ENCODE peak calls at places on chromosomes 6 and 20, in ten cellular contexts. One of them, this sample, is unnamed.
A peak's percentile ranks its signal among the peaks of the same experiment; 100 is the strongest.

GRCh38 chr6:157614026-157614484 is 209.0 kb upstream of the SNX9 start:
- DNase-seq in spleen: no peak
- DNase-seq in vagina: no peak
- DNase-seq in K562: no peak
- DNase-seq in HepG2: peak; percentile 41
- DNase-seq in stomach: no peak
- DNase-seq in sigmoid colon: no peak
- DNase-seq in endothelial cell of umbilical vein: no peak
- DNase-seq in breast epithelium: no peak
- DNase-seq in transverse colon: peak; percentile 35
- DNase-seq in this sample: no peak

GRCh38 chr20:13265941-13266340 is 44.9 kb downstream of the ISM1 start:
- DNase-seq in spleen: no peak
- DNase-seq in endothelial cell of umbilical vein: no peak
- DNase-seq in breast epithelium: no peak
- DNase-seq in K562: no peak
- DNase-seq in stomach: no peak
- DNase-seq in transverse colon: no peak
- DNase-seq in sigmoid colon: no peak
- DNase-seq in vagina: no peak
- DNase-seq in HepG2: no peak
- DNase-seq in this sample: no peak

GRCh38 chr6:5080574-5080973 is 4.6 kb upstream of the PPP1R3G start:
- DNase-seq in vagina: no peak
- DNase-seq in sigmoid colon: no peak
- DNase-seq in K562: no peak
- DNase-seq in spleen: no peak
- DNase-seq in stomach: no peak
- DNase-seq in transverse colon: no peak
- DNase-seq in breast epithelium: no peak
- DNase-seq in HepG2: peak; percentile 80
- DNase-seq in endothelial cell of umbilical vein: no peak
- DNase-seq in this sample: no peak

GRCh38 chr6:80094017-80094416 is 12.5 kb upstream of the BCKDHB start:
- DNase-seq in transverse colon: no peak
- DNase-seq in breast epithelium: no peak
- DNase-seq in stomach: no peak
- DNase-seq in K562: peak; percentile 38
- DNase-seq in vagina: no peak
- DNase-seq in endothelial cell of umbilical vein: peak; percentile 38
- DNase-seq in HepG2: no peak
- DNase-seq in sigmoid colon: no peak
- DNase-seq in spleen: no peak
- DNase-seq in this sample: no peak

GRCh38 chr20:34815636-34816035 is 9.8 kb downstream of the NCOA6 start:
- DNase-seq in stomach: no peak
- DNase-seq in vagina: no peak
- DNase-seq in endothelial cell of umbilical vein: no peak
- DNase-seq in transverse colon: no peak
- DNase-seq in breast epithelium: no peak
- DNase-seq in K562: no peak
- DNase-seq in HepG2: no peak
- DNase-seq in spleen: no peak
- DNase-seq in sigmoid colon: no peak
- DNase-seq in this sample: no peak

GRCh38 chr6:144922120-144922722 is 637.1 kb downstream of the UTRN start:
- DNase-seq in endothelial cell of umbilical vein: no peak
- DNase-seq in stomach: no peak
- DNase-seq in vagina: no peak
- DNase-seq in breast epithelium: no peak
- DNase-seq in transverse colon: no peak
- DNase-seq in K562: no peak
- DNase-seq in sigmoid colon: no peak
- DNase-seq in spleen: no peak
- DNase-seq in HepG2: no peak
- DNase-seq in this sample: peak; percentile 55

GRCh38 chr20:2042400-2042799 is 48.5 kb upstream of the PDYN start:
- DNase-seq in vagina: no peak
- DNase-seq in sigmoid colon: no peak
- DNase-seq in spleen: no peak
- DNase-seq in HepG2: no peak
- DNase-seq in transverse colon: no peak
- DNase-seq in K562: no peak
- DNase-seq in endothelial cell of umbilical vein: no peak
- DNase-seq in breast epithelium: no peak
- DNase-seq in stomach: no peak
- DNase-seq in this sample: no peak

GRCh38 chr20:7087803-7088202 is 320.3 kb downstream of the BMP2 start:
- DNase-seq in sigmoid colon: no peak
- DNase-seq in transverse colon: no peak
- DNase-seq in endothelial cell of umbilical vein: no peak
- DNase-seq in breast epithelium: no peak
- DNase-seq in HepG2: no peak
- DNase-seq in vagina: no peak
- DNase-seq in stomach: no peak
- DNase-seq in K562: no peak
- DNase-seq in spleen: no peak
- DNase-seq in this sample: no peak

GRCh38 chr20:24691901-24692351 is 222.5 kb downstream of the SYNDIG1 start:
- DNase-seq in vagina: peak; percentile 58
- DNase-seq in K562: no peak
- DNase-seq in spleen: peak; percentile 55
- DNase-seq in sigmoid colon: peak; percentile 53
- DNase-seq in transverse colon: no peak
- DNase-seq in breast epithelium: no peak
- DNase-seq in stomach: peak; percentile 17
- DNase-seq in endothelial cell of umbilical vein: no peak
- DNase-seq in HepG2: no peak
- DNase-seq in this sample: peak; percentile 21

GRCh38 chr20:43322851-43323250 is 133.1 kb upstream of the PTPRT start:
- DNase-seq in HepG2: no peak
- DNase-seq in spleen: no peak
- DNase-seq in K562: no peak
- DNase-seq in breast epithelium: no peak
- DNase-seq in endothelial cell of umbilical vein: no peak
- DNase-seq in vagina: no peak
- DNase-seq in sigmoid colon: no peak
- DNase-seq in transverse colon: no peak
- DNase-seq in stomach: no peak
- DNase-seq in this sample: no peak

GRCh38 chr6:118867181-118867580 is 26.8 kb upstream of the ASF1A start:
- DNase-seq in spleen: no peak
- DNase-seq in vagina: no peak
- DNase-seq in endothelial cell of umbilical vein: no peak
- DNase-seq in breast epithelium: no peak
- DNase-seq in stomach: no peak
- DNase-seq in transverse colon: no peak
- DNase-seq in sigmoid colon: no peak
- DNase-seq in K562: no peak
- DNase-seq in HepG2: no peak
- DNase-seq in this sample: no peak
- H3K4me1 ChIP-seq in spleen: peaks cover 12% of the 10 kb centered on the region
- H3K4me1 ChIP-seq in vagina: peaks cover 10% of the 10 kb centered on the region
- H3K4me1 ChIP-seq in endothelial cell of umbilical vein: peaks cover 15% of the 10 kb centered on the region
- H3K4me1 ChIP-seq in breast epithelium: peaks cover 4% of the 10 kb centered on the region
- H3K4me1 ChIP-seq in stomach: peaks cover 11% of the 10 kb centered on the region
- H3K4me1 ChIP-seq in transverse colon: peaks cover 17% of the 10 kb centered on the region
- H3K4me1 ChIP-seq in sigmoid colon: peaks cover 10% of the 10 kb centered on the region
- H3K4me1 ChIP-seq in K562: no peaks in the 10 kb centered on the region
- H3K4me1 ChIP-seq in HepG2: peaks cover 9% of the 10 kb centered on the region
- H3K4me1 ChIP-seq in this sample: no peaks in the 10 kb centered on the region

GRCh38 chr6:151240861-151241642 is 1.3 kb downstream of the AKAP12 start:
- DNase-seq in HepG2: no peak
- DNase-seq in breast epithelium: no peak
- DNase-seq in transverse colon: peak; percentile 28
- DNase-seq in sigmoid colon: peak; percentile 88
- DNase-seq in K562: no peak
- DNase-seq in vagina: no peak
- DNase-seq in spleen: no peak
- DNase-seq in endothelial cell of umbilical vein: peak; percentile 66
- DNase-seq in stomach: peak; percentile 36
- DNase-seq in this sample: no peak
- TF ChIP-seq POLR2AphosphoS5 in HepG2: no peak
- TF ChIP-seq POLR2AphosphoS5 in breast epithelium: peak; percentile 42
- TF ChIP-seq POLR2AphosphoS5 in transverse colon: no peak
- TF ChIP-seq POLR2AphosphoS5 in sigmoid colon: peak; percentile 70
- TF ChIP-seq POLR2AphosphoS5 in K562: no peak
- TF ChIP-seq POLR2AphosphoS5 in vagina: peak; percentile 79
- TF ChIP-seq POLR2AphosphoS5 in spleen: peak; percentile 40
- TF ChIP-seq POLR2AphosphoS5 in endothelial cell of umbilical vein: peak; percentile 57
- TF ChIP-seq POLR2AphosphoS5 in stomach: peak; percentile 58
- TF ChIP-seq POLR2AphosphoS5 in this sample: no peak

GRCh38 chr6:2763876-2764540 is 1.2 kb upstream of the WRNIP1 start:
- DNase-seq in stomach: no peak
- DNase-seq in vagina: no peak
- DNase-seq in transverse colon: no peak
- DNase-seq in K562: no peak
- DNase-seq in sigmoid colon: peak; percentile 72
- DNase-seq in breast epithelium: no peak
- DNase-seq in HepG2: no peak
- DNase-seq in endothelial cell of umbilical vein: no peak
- DNase-seq in spleen: peak; percentile 87
- DNase-seq in this sample: no peak

GRCh38 chr6:2763345-2763841 is 1.8 kb upstream of the WRNIP1 start:
- DNase-seq in K562: no peak
- DNase-seq in vagina: no peak
- DNase-seq in HepG2: no peak
- DNase-seq in spleen: peak; percentile 87
- DNase-seq in endothelial cell of umbilical vein: no peak
- DNase-seq in stomach: no peak
- DNase-seq in sigmoid colon: peak; percentile 69
- DNase-seq in transverse colon: no peak
- DNase-seq in breast epithelium: no peak
- DNase-seq in this sample: no peak

GRCh38 chr6:2765896-2766766 is 938 bp downstream of the WRNIP1 start:
- DNase-seq in vagina: no peak
- DNase-seq in transverse colon: peak; percentile 56
- DNase-seq in spleen: peak; percentile 93
- DNase-seq in breast epithelium: no peak
- DNase-seq in endothelial cell of umbilical vein: peak; percentile 48
- DNase-seq in stomach: peak; percentile 53
- DNase-seq in K562: peak; percentile 68
- DNase-seq in HepG2: no peak
- DNase-seq in sigmoid colon: peak; percentile 76
- DNase-seq in this sample: peak; percentile 77

GRCh38 chr6:2765166-2765895 is at the start of gene WRNIP1:
- DNase-seq in K562: peak; percentile 97
- DNase-seq in breast epithelium: peak; percentile 98
- DNase-seq in transverse colon: peak; percentile 98
- DNase-seq in vagina: peak; percentile 100
- DNase-seq in stomach: peak; percentile 99
- DNase-seq in spleen: peak; percentile 100
- DNase-seq in HepG2: peak; percentile 99
- DNase-seq in sigmoid colon: peak; percentile 100
- DNase-seq in endothelial cell of umbilical vein: peak; percentile 99
- DNase-seq in this sample: peak; percentile 99

GRCh38 chr6:2764610-2765165 is 505 bp upstream of the WRNIP1 start:
- DNase-seq in endothelial cell of umbilical vein: no peak
- DNase-seq in breast epithelium: no peak
- DNase-seq in K562: peak; percentile 60
- DNase-seq in HepG2: peak; percentile 50
- DNase-seq in spleen: peak; percentile 87
- DNase-seq in stomach: no peak
- DNase-seq in sigmoid colon: peak; percentile 75
- DNase-seq in transverse colon: peak; percentile 56
- DNase-seq in vagina: no peak
- DNase-seq in this sample: peak; percentile 76
- H3K4me1 ChIP-seq in endothelial cell of umbilical vein: peaks cover 34% of the 10 kb centered on the region
- H3K4me1 ChIP-seq in breast epithelium: peaks cover 19% of the 10 kb centered on the region
- H3K4me1 ChIP-seq in K562: peaks cover 32% of the 10 kb centered on the region
- H3K4me1 ChIP-seq in HepG2: peaks cover 36% of the 10 kb centered on the region
- H3K4me1 ChIP-seq in spleen: peaks cover 47% of the 10 kb centered on the region
- H3K4me1 ChIP-seq in stomach: peaks cover 19% of the 10 kb centered on the region
- H3K4me1 ChIP-seq in sigmoid colon: peaks cover 34% of the 10 kb centered on the region
- H3K4me1 ChIP-seq in transverse colon: peaks cover 36% of the 10 kb centered on the region
- H3K4me1 ChIP-seq in vagina: peaks cover 39% of the 10 kb centered on the region
- H3K4me1 ChIP-seq in this sample: peaks cover 44% of the 10 kb centered on the region

GRCh38 chr6:43220439-43220951 is 8.8 kb downstream of the DNPH1 start:
- DNase-seq in stomach: no peak
- DNase-seq in breast epithelium: no peak
- DNase-seq in K562: no peak
- DNase-seq in vagina: no peak
- DNase-seq in transverse colon: no peak
- DNase-seq in sigmoid colon: peak; percentile 60
- DNase-seq in HepG2: no peak
- DNase-seq in spleen: no peak
- DNase-seq in endothelial cell of umbilical vein: no peak
- DNase-seq in this sample: no peak

GRCh38 chr6:43221774-43222101 is 7.5 kb downstream of the DNPH1 start:
- DNase-seq in endothelial cell of umbilical vein: no peak
- DNase-seq in HepG2: no peak
- DNase-seq in spleen: no peak
- DNase-seq in K562: no peak
- DNase-seq in sigmoid colon: peak; percentile 49
- DNase-seq in transverse colon: no peak
- DNase-seq in breast epithelium: no peak
- DNase-seq in vagina: no peak
- DNase-seq in stomach: no peak
- DNase-seq in this sample: no peak

GRCh38 chr6:43219814-43220213 is 9.5 kb downstream of the DNPH1 start:
- DNase-seq in K562: peak; percentile 78
- DNase-seq in breast epithelium: no peak
- DNase-seq in endothelial cell of umbilical vein: no peak
- DNase-seq in transverse colon: no peak
- DNase-seq in stomach: no peak
- DNase-seq in spleen: no peak
- DNase-seq in sigmoid colon: no peak
- DNase-seq in HepG2: no peak
- DNase-seq in vagina: no peak
- DNase-seq in this sample: no peak

GRCh38 chr6:43222418-43223059 is 6.7 kb downstream of the DNPH1 start:
- DNase-seq in spleen: no peak
- DNase-seq in K562: no peak
- DNase-seq in vagina: no peak
- DNase-seq in HepG2: no peak
- DNase-seq in transverse colon: no peak
- DNase-seq in endothelial cell of umbilical vein: no peak
- DNase-seq in sigmoid colon: peak; percentile 52
- DNase-seq in stomach: no peak
- DNase-seq in breast epithelium: peak; percentile 33
- DNase-seq in this sample: no peak

DNA sequence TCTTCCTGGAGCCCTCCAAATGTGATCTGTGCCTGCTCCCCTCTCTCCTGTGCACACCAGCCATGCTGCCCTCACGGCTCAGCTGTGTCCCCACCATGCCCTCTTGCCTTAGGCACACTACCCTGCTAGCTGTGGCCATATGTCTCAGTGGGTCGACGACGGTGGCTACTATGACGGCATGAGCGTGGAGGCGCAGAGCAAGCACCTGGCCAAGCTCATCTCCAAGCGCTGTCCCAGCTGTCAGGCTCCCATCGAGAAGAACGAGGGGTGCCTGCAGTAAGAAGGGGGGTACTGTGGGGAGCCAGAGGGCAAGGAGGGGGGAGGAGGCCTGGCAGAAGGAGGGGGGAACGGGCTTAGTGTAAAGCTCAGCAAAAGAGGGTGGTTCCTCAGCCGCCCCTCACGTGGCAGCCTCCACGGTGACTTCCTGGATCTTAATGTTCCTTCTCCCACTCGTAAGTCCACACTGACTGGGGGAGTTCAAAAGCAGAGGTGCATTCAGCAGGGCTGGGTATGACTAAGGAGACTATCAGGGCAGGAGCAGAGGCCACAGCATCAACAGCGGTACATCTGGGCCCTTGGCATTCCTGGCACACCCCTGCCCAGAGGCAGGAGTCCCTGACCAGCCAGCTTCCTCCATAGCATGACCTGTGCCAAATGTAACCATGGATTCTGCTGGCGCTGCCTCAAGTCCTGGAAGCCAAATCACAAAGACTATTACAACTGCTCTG is 8.1 kb downstream of the DNPH1 start:
- DNase-seq in breast epithelium: no peak
- DNase-seq in transverse colon: no peak
- DNase-seq in stomach: peak; percentile 50
- DNase-seq in spleen: no peak
- DNase-seq in K562: no peak
- DNase-seq in endothelial cell of umbilical vein: no peak
- DNase-seq in HepG2: no peak
- DNase-seq in sigmoid colon: peak; percentile 35
- DNase-seq in vagina: no peak
- DNase-seq in this sample: peak; percentile 65
- TF ChIP-seq POLR2AphosphoS5 in breast epithelium: no peak
- TF ChIP-seq POLR2AphosphoS5 in transverse colon: no peak
- TF ChIP-seq POLR2AphosphoS5 in stomach: no peak
- TF ChIP-seq POLR2AphosphoS5 in spleen: no peak
- TF ChIP-seq POLR2AphosphoS5 in K562: no peak
- TF ChIP-seq POLR2AphosphoS5 in endothelial cell of umbilical vein: no peak
- TF ChIP-seq POLR2AphosphoS5 in HepG2: no peak
- TF ChIP-seq POLR2AphosphoS5 in sigmoid colon: no peak
- TF ChIP-seq POLR2AphosphoS5 in vagina: no peak
- TF ChIP-seq POLR2AphosphoS5 in this sample: no peak

This sample was measured in suprapubic skin.